ENCODE peak calls at places on chromosomes 5 and 9, in seven cellular contexts. One of them, this sample, is unnamed.

GRCh38 chr9:93965830-93966577 is 10.8 kb upstream of the BARX1 start:
- DNase-seq in heart left ventricle: no peak
- DNase-seq in right atrium auricular region: no peak
- DNase-seq in lung: no peak
- DNase-seq in tibial artery: no peak
- DNase-seq in lower lobe of right lung: no peak
- DNase-seq in PC-9: no peak
- DNase-seq in this sample: no peak

GRCh38 chr5:138054863-138055558 is 22.1 kb upstream of the FAM13B start:
- DNase-seq in heart left ventricle: no peak
- DNase-seq in lower lobe of right lung: no peak
- DNase-seq in right atrium auricular region: no peak
- DNase-seq in lung: no peak
- DNase-seq in tibial artery: no peak
- DNase-seq in PC-9: no peak
- DNase-seq in this sample: no peak

GRCh38 chr5:10384483-10384882 is 31.0 kb downstream of the MARCHF6 start:
- DNase-seq in tibial artery: no peak
- DNase-seq in PC-9: no peak
- DNase-seq in heart left ventricle: no peak
- DNase-seq in right atrium auricular region: no peak
- DNase-seq in lung: no peak
- DNase-seq in lower lobe of right lung: no peak
- DNase-seq in this sample: no peak

GRCh38 chr5:4453650-4454049 is 686.5 kb upstream of the ADAMTS16 start:
- DNase-seq in lower lobe of right lung: no peak
- DNase-seq in tibial artery: no peak
- DNase-seq in right atrium auricular region: no peak
- DNase-seq in heart left ventricle: no peak
- DNase-seq in PC-9: no peak
- DNase-seq in lung: no peak
- DNase-seq in this sample: no peak

GRCh38 chr5:80034559-80034958 is 589 bp upstream of the THBS4 start:
- DNase-seq in right atrium auricular region: no peak
- DNase-seq in tibial artery: no peak
- DNase-seq in lung: no peak
- DNase-seq in heart left ventricle: no peak
- DNase-seq in lower lobe of right lung: no peak
- DNase-seq in PC-9: no peak
- DNase-seq in this sample: no peak

GRCh38 chr5:81639556-81639955 is 111.3 kb downstream of the SSBP2 start:
- DNase-seq in lung: no peak
- DNase-seq in PC-9: no peak
- DNase-seq in lower lobe of right lung: no peak
- DNase-seq in heart left ventricle: no peak
- DNase-seq in tibial artery: no peak
- DNase-seq in right atrium auricular region: no peak
- DNase-seq in this sample: no peak

GRCh38 chr5:154086641-154087040 is 47.9 kb downstream of the MFAP3 start:
- DNase-seq in right atrium auricular region: no peak
- DNase-seq in tibial artery: no peak
- DNase-seq in lung: no peak
- DNase-seq in heart left ventricle: no peak
- DNase-seq in PC-9: no peak
- DNase-seq in lower lobe of right lung: no peak
- DNase-seq in this sample: no peak

GRCh38 chr9:135590486-135591079 is 29.0 kb downstream of the PAEP start:
- DNase-seq in lung: no peak
- DNase-seq in right atrium auricular region: peak; percentile 11
- DNase-seq in tibial artery: peak; percentile 48
- DNase-seq in PC-9: no peak
- DNase-seq in heart left ventricle: no peak
- DNase-seq in lower lobe of right lung: no peak
- DNase-seq in this sample: no peak

DNA sequence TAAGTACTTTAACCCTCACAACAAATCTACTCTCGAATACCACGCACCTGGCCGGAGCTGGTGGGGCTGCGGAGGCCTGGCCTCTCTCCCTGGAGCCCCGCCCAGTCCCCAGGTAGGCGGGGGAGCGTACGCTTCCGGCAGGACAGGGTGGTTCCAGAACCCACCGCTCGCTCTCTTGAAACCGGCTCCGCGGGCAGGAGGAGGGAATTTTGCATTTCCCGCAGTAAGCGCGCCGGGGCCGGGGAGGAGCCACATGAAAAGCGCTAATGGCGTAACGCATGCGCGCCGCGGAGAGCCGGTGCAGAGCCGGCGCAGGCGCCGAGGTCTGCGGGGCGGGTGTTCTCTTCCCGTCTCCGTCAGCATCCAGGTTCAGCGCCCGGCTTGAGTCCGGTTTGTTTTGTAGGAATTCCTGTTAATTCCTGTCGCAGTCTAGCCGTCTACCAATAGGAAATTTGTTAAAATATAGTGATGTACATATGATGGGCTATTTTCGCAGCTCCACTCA is 20.8 kb downstream of the CAVIN4 start:
- DNase-seq in lower lobe of right lung: peak; percentile 93
- DNase-seq in PC-9: peak; percentile 76
- DNase-seq in right atrium auricular region: peak; percentile 77
- DNase-seq in heart left ventricle: peak; percentile 82
- DNase-seq in tibial artery: peak; percentile 79
- DNase-seq in lung: peak; percentile 89
- DNase-seq in this sample: no peak
- H3K4me3 ChIP-seq in lower lobe of right lung: peak overlapping the region; percentile 56
- H3K4me3 ChIP-seq in PC-9: peak overlapping the region; percentile 66
- H3K4me3 ChIP-seq in right atrium auricular region: peak overlapping the region; percentile 37
- H3K4me3 ChIP-seq in heart left ventricle: peak overlapping the region; percentile 36
- H3K4me3 ChIP-seq in tibial artery: peak overlapping the region; percentile 47
- H3K4me3 ChIP-seq in lung: peak overlapping the region; percentile 20
- H3K4me3 ChIP-seq in this sample: peak overlapping the region; percentile 47

GRCh38 chr9:5870691-5871090 is 20.0 kb upstream of the MLANA start:
- DNase-seq in lower lobe of right lung: peak; percentile 52
- DNase-seq in tibial artery: no peak
- DNase-seq in heart left ventricle: no peak
- DNase-seq in right atrium auricular region: no peak
- DNase-seq in PC-9: no peak
- DNase-seq in lung: no peak
- DNase-seq in this sample: no peak

GRCh38 chr9:5868235-5868634 is 22.5 kb upstream of the MLANA start:
- DNase-seq in lower lobe of right lung: no peak
- DNase-seq in tibial artery: no peak
- DNase-seq in lung: no peak
- DNase-seq in heart left ventricle: no peak
- DNase-seq in right atrium auricular region: no peak
- DNase-seq in PC-9: no peak
- DNase-seq in this sample: no peak

GRCh38 chr9:5870020-5870339 is 20.7 kb upstream of the MLANA start:
- DNase-seq in tibial artery: no peak
- DNase-seq in heart left ventricle: no peak
- DNase-seq in lung: no peak
- DNase-seq in PC-9: no peak
- DNase-seq in right atrium auricular region: no peak
- DNase-seq in lower lobe of right lung: no peak
- DNase-seq in this sample: no peak

GRCh38 chr9:5871785-5872184 is 18.9 kb upstream of the MLANA start:
- DNase-seq in right atrium auricular region: no peak
- DNase-seq in PC-9: peak; percentile 52
- DNase-seq in lung: no peak
- DNase-seq in heart left ventricle: no peak
- DNase-seq in lower lobe of right lung: no peak
- DNase-seq in tibial artery: no peak
- DNase-seq in this sample: no peak

DNA sequence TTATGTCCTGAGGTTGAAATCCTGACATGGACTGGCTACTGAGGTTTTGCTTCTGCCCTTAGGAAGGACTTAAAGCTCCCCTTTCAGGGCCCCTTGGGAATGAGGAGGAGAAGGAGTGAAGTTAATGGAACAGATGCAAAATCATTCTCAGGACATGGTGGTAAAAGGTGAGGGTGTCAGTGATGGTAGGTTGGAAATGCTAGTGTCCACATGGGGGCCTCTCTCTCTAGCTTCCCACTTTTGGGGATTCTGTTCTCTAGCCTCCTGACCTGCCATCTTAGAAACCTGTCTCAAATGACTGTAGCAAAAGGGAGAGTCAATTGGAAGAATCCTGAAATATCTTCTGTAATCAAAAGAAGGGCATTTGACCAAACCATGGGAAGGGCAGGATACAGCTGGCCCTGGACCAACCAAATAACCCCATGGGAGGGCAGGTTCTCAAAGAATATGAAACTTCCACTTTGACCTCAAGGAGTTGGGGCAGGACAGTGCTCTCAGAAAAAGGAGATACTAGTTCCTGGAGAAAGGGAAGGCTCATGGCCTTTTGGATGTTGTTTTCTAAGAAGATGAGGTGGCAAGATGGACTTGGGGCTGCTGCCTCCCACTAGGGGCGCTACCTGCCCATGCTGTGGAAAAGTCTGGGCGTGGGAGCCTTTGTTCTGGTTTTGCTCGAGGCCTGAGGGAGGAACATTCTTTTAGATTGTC is 21.2 kb upstream of the MLANA start:
- DNase-seq in right atrium auricular region: no peak
- DNase-seq in heart left ventricle: no peak
- DNase-seq in PC-9: no peak
- DNase-seq in lower lobe of right lung: no peak
- DNase-seq in tibial artery: no peak
- DNase-seq in lung: no peak
- DNase-seq in this sample: no peak
- TF ChIP-seq CTCF in right atrium auricular region: no peak
- TF ChIP-seq CTCF in heart left ventricle: no peak
- TF ChIP-seq CTCF in PC-9: peak; percentile 41
- TF ChIP-seq CTCF in lower lobe of right lung: peak; percentile 7
- TF ChIP-seq CTCF in tibial artery: no peak
- TF ChIP-seq CTCF in lung: no peak
- TF ChIP-seq CTCF in this sample: no peak

GRCh38 chr9:133950916-133951231 is 41.2 kb downstream of the VAV2 start:
- DNase-seq in lung: no peak
- DNase-seq in tibial artery: no peak
- DNase-seq in lower lobe of right lung: no peak
- DNase-seq in heart left ventricle: no peak
- DNase-seq in right atrium auricular region: no peak
- DNase-seq in PC-9: no peak
- DNase-seq in this sample: no peak
- H3K4me3 ChIP-seq in lung: no peak overlapping the region
- H3K4me3 ChIP-seq in tibial artery: no peak overlapping the region
- H3K4me3 ChIP-seq in lower lobe of right lung: no peak overlapping the region
- H3K4me3 ChIP-seq in heart left ventricle: no peak overlapping the region
- H3K4me3 ChIP-seq in right atrium auricular region: no peak overlapping the region
- H3K4me3 ChIP-seq in PC-9: no peak overlapping the region
- H3K4me3 ChIP-seq in this sample: no peak overlapping the region

GRCh38 chr5:162248107-162248713 is 180.6 kb downstream of the GABRG2 start:
- DNase-seq in lower lobe of right lung: no peak
- DNase-seq in heart left ventricle: no peak
- DNase-seq in right atrium auricular region: no peak
- DNase-seq in lung: no peak
- DNase-seq in tibial artery: no peak
- DNase-seq in PC-9: no peak
- DNase-seq in this sample: no peak
- TF ChIP-seq CTCF in lower lobe of right lung: no peak
- TF ChIP-seq CTCF in heart left ventricle: no peak
- TF ChIP-seq CTCF in right atrium auricular region: no peak
- TF ChIP-seq CTCF in lung: no peak
- TF ChIP-seq CTCF in tibial artery: no peak
- TF ChIP-seq CTCF in PC-9: peak; percentile 61
- TF ChIP-seq CTCF in this sample: peak; percentile 15

GRCh38 chr9:123087359-123087888 is 54.0 kb downstream of the GPR21 start:
- DNase-seq in PC-9: no peak
- DNase-seq in lower lobe of right lung: no peak
- DNase-seq in tibial artery: no peak
- DNase-seq in lung: no peak
- DNase-seq in right atrium auricular region: no peak
- DNase-seq in heart left ventricle: no peak
- DNase-seq in this sample: no peak

GRCh38 chr9:123085916-123086315 is 52.4 kb downstream of the GPR21 start:
- DNase-seq in PC-9: no peak
- DNase-seq in lower lobe of right lung: no peak
- DNase-seq in tibial artery: no peak
- DNase-seq in lung: no peak
- DNase-seq in heart left ventricle: no peak
- DNase-seq in right atrium auricular region: no peak
- DNase-seq in this sample: no peak

GRCh38 chr9:123083680-123084079 is 50.2 kb downstream of the GPR21 start:
- DNase-seq in heart left ventricle: no peak
- DNase-seq in PC-9: no peak
- DNase-seq in tibial artery: no peak
- DNase-seq in right atrium auricular region: no peak
- DNase-seq in lower lobe of right lung: no peak
- DNase-seq in lung: no peak
- DNase-seq in this sample: no peak

GRCh38 chr9:123081824-123082223 is 48.4 kb downstream of the GPR21 start:
- DNase-seq in heart left ventricle: no peak
- DNase-seq in lung: no peak
- DNase-seq in PC-9: no peak
- DNase-seq in tibial artery: no peak
- DNase-seq in lower lobe of right lung: no peak
- DNase-seq in right atrium auricular region: no peak
- DNase-seq in this sample: peak; percentile 29

DNA sequence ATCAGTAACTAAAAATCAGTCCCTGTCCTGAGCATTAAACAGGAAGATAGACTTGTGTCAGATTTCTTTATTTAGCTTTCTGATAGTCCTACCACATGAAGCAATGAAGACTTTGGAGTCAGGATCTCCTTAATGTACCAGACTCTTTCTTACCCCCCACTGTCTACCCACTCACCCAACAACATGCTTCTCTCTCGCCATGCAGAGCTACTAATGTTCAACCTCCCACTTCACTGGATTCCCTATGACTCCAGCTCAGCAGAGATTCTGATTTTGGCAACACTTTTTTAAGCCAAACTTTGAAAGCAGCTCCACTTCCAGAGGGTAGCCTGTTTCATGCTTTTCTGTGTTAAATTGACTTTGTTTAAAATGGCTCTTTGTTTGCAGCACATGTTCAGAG is 50.8 kb downstream of the GPR21 start:
- DNase-seq in lung: no peak
- DNase-seq in lower lobe of right lung: no peak
- DNase-seq in right atrium auricular region: no peak
- DNase-seq in heart left ventricle: no peak
- DNase-seq in tibial artery: no peak
- DNase-seq in PC-9: no peak
- DNase-seq in this sample: no peak
- H3K4me3 ChIP-seq in lung: no peak overlapping the region
- H3K4me3 ChIP-seq in lower lobe of right lung: no peak overlapping the region
- H3K4me3 ChIP-seq in right atrium auricular region: no peak overlapping the region
- H3K4me3 ChIP-seq in heart left ventricle: no peak overlapping the region
- H3K4me3 ChIP-seq in tibial artery: no peak overlapping the region
- H3K4me3 ChIP-seq in PC-9: no peak overlapping the region
- H3K4me3 ChIP-seq in this sample: no peak overlapping the region

GRCh38 chr9:129478461-129478860 is 142.4 kb downstream of the C9orf50 start:
- DNase-seq in tibial artery: no peak
- DNase-seq in lower lobe of right lung: no peak
- DNase-seq in heart left ventricle: no peak
- DNase-seq in right atrium auricular region: no peak
- DNase-seq in PC-9: no peak
- DNase-seq in lung: no peak
- DNase-seq in this sample: no peak
- TF ChIP-seq CTCF in tibial artery: no peak
- TF ChIP-seq CTCF in lower lobe of right lung: no peak
- TF ChIP-seq CTCF in heart left ventricle: no peak
- TF ChIP-seq CTCF in right atrium auricular region: no peak
- TF ChIP-seq CTCF in PC-9: no peak
- TF ChIP-seq CTCF in lung: no peak
- TF ChIP-seq CTCF in this sample: no peak

This sample was measured in astrocyte of the cerebellum.